ENCODE peak calls at places on chromosomes 7 and 10, in six cellular contexts. K, J, D, L, Q and X are unnamed samples.

GRCh38 chr10:23412223-23412622 is 26.7 kb upstream of the OTUD1 start:
- DNase-seq in Q (no peak), D (no peak), K (peak; percentile 48), J (no peak), L (peak; percentile 81), X (no peak)

GRCh38 chr7:138282997-138283396 is 177.1 kb upstream of the TRIM24 start:
- DNase-seq in D (no peak), K (no peak), L (no peak), J (no peak), Q (no peak), X (no peak)

GRCh38 chr7:921071-921461 is 33.4 kb downstream of the ADAP1 start:
- DNase-seq in Q (no peak), J (no peak), D (no peak), L (no peak), K (no peak), X (no peak)

GRCh38 chr7:23332193-23332592 is 33.1 kb downstream of the MALSU1 start:
- DNase-seq in Q (no peak), L (no peak), D (no peak), J (no peak), K (peak; percentile 26), X (no peak)

GRCh38 chr10:122348951-122349361 is 25.6 kb upstream of the PLEKHA1 start:
- DNase-seq in L (no peak), J (no peak), D (no peak), Q (no peak), K (no peak), X (peak; percentile 65)

GRCh38 chr10:79286318-79286951 is 60.8 kb upstream of the PPIF start:
- DNase-seq in L (peak; percentile 55), Q (peak; percentile 44), K (peak; percentile 29), J (no peak), D (no peak), X (no peak)

GRCh38 chr7:1514993-1515392 is 10.8 kb upstream of the INTS1 start:
- DNase-seq in L (no peak), Q (no peak), D (no peak), J (no peak), K (no peak), X (no peak)

GRCh38 chr10:79344502-79345195 is 2.6 kb upstream of the PPIF start:
- DNase-seq in K (no peak), D (no peak), J (no peak), Q (peak; percentile 29), L (no peak), X (no peak)

DNA sequence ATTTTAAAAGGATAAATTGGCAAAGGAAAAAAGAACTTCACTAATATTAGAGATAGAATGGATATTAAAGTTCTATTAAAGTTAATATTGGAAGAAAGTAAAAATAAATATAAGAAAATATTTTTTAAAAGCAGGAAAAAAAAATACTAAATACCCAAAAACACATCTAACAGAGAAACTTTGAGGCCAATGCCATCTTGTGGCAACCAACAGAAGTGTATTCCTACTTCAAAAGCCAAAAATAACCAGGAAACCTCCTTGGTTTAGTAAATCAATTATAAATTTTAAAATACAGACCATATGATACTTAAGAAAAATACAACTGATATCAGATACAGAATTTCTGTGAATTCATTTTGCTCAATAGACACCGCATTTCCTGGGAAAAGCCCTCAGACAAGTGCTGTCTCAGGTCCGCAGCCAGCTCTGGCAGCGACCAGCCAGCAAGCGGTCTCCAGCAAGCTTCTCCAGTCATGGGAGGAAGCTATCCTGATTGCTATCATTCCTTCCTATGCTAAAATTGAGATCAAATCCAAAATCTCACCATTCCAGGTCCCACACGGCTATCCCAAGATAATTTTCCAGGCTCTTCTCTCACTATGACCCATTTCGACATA is 65.3 kb downstream of the LMBR1 start:
- DNase-seq in Q (no peak), L (peak; percentile 38), K (peak; percentile 46), J (no peak), D (no peak), X (no peak)
- H3K14ac ChIP-seq in Q (no peak overlapping the region), L (no peak overlapping the region), K (no peak overlapping the region), J (no peak overlapping the region), D (no peak overlapping the region), X (no peak overlapping the region)

DNA sequence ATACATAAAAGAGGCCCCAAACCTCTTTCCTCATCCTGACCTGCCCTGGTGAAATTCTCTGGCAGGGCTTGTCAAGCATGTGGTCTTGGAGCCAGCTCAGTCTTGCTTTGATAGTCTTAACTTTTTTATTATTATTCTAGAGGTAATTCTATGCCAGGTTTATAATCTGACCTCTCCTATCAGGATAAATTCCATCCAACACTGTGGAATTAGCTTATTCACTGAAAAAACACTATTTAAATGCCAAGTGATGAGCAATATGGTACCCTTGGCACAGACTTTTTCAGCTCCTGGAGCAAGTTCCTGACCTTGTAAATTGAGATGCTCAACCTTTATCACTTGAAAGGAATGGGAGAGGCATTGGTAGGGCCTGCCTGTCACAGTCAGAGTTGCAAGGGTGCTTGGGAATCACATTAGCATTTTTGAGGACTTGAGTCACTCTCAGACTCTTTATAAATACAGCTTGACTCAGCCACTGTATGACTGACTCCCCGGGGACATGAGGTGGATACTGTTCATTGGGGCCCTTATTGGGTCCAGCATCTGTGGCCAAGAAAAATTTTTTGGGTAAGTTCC is at the start of gene CPA4:
- DNase-seq in K (peak; percentile 99), D (no peak), Q (peak; percentile 56), J (no peak), L (peak; percentile 91), X (no peak)
- H2BK120ac ChIP-seq in K (peak within 1 kb of the TSS; percentile 98), D (no peak within 1 kb of the TSS), Q (no peak within 1 kb of the TSS), J (no peak within 1 kb of the TSS), L (peak within 1 kb of the TSS; percentile 69), X (no peak within 1 kb of the TSS)

GRCh38 chr7:45086348-45087065 is 2.3 kb downstream of the NACAD start:
- DNase-seq in J (no peak), L (no peak), K (no peak), Q (no peak), D (no peak), X (no peak)

GRCh38 chr7:45084336-45084735 is 4.4 kb downstream of the NACAD start:
- DNase-seq in J (no peak), K (no peak), L (no peak), D (no peak), Q (no peak), X (no peak)

GRCh38 chr7:45084901-45085618 is 3.7 kb downstream of the NACAD start:
- DNase-seq in D (no peak), L (no peak), Q (no peak), K (no peak), J (no peak), X (no peak)

GRCh38 chr7:45087301-45088145 is 1.2 kb downstream of the NACAD start:
- DNase-seq in D (no peak), L (no peak), K (no peak), J (no peak), Q (no peak), X (no peak)

GRCh38 chr7:45085619-45086200 is 3.1 kb downstream of the NACAD start:
- DNase-seq in Q (no peak), D (no peak), K (no peak), J (no peak), L (no peak), X (no peak)
- H3K14ac ChIP-seq in Q (no peak overlapping the region), D (no peak overlapping the region), K (no peak overlapping the region), J (no peak overlapping the region), L (no peak overlapping the region), X (no peak overlapping the region)

GRCh38 chr7:16638282-16639265 is 7.0 kb downstream of the ANKMY2 start:
- DNase-seq in K (no peak), D (no peak), Q (no peak), L (no peak), J (no peak), X (no peak)
- H2BK120ac ChIP-seq in K (no peak overlapping the region), D (no peak overlapping the region), Q (no peak overlapping the region), L (no peak overlapping the region), J (no peak overlapping the region), X (no peak overlapping the region)

DNA sequence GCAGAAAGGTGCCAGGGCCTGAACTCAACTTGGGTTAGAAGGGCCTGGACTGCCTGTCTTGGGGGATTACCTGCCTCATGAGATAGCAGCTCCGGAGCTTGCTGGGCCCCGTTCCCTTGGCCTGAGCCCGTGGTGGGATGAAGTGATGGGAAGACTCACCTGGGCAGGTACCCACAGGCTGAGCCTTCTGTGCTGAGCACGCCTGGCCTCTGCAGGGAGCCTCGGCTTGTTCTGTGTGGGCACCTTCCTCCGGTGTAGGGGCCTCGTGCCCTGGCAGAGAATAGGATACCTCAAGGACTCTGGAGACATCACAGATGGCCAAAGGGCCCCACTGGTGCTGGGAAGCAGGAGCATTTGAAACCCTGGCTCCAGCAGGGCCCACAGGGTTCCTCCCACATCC is 4.5 kb downstream of the ZNF467 start:
- DNase-seq in Q (no peak), L (no peak), K (no peak), D (no peak), J (no peak), X (no peak)
- H3K14ac ChIP-seq in Q (no peak overlapping the region), L (no peak overlapping the region), K (no peak overlapping the region), D (no peak overlapping the region), J (no peak overlapping the region), X (no peak overlapping the region)

GRCh38 chr7:158527495-158527894 is 60.1 kb downstream of the PTPRN2 start:
- DNase-seq in K (no peak), J (no peak), D (no peak), Q (no peak), L (no peak), X (no peak)

GRCh38 chr7:158531661-158532060 is 56.0 kb downstream of the PTPRN2 start:
- DNase-seq in J (no peak), Q (no peak), L (no peak), K (no peak), D (no peak), X (no peak)

GRCh38 chr7:158530800-158531609 is 56.6 kb downstream of the PTPRN2 start:
- DNase-seq in D (no peak), Q (no peak), K (no peak), L (no peak), J (no peak), X (no peak)

GRCh38 chr7:158527902-158528502 is 59.6 kb downstream of the PTPRN2 start:
- DNase-seq in Q (no peak), D (no peak), J (no peak), K (no peak), L (no peak), X (no peak)

GRCh38 chr7:158529181-158530096 is 58.2 kb downstream of the PTPRN2 start:
- DNase-seq in D (no peak), K (no peak), Q (peak; percentile 3), J (no peak), L (no peak), X (no peak)
- H2BK120ac ChIP-seq in D (no peak overlapping the region), K (no peak overlapping the region), Q (no peak overlapping the region), J (no peak overlapping the region), L (no peak overlapping the region), X (no peak overlapping the region)

GRCh38 chr7:11343136-11343535 is 369.5 kb downstream of the PHF14 start:
- DNase-seq in D (no peak), Q (no peak), K (no peak), L (no peak), J (no peak), X (no peak)
- H3K14ac ChIP-seq in D (no peak overlapping the region), Q (no peak overlapping the region), K (no peak overlapping the region), L (no peak overlapping the region), J (no peak overlapping the region), X (no peak overlapping the region)